ENCODE peak calls at places on chromosomes 7 and 10, in eight cellular contexts. One of them, this sample, is unnamed.

GRCh38 chr10:110789604-110790428 is 81.9 kb upstream of the PDCD4 start:
- DNase-seq in left colon: no peak
- DNase-seq in neural crest cell: no peak
- DNase-seq in MCF 10A: no peak
- DNase-seq in natural killer cell: no peak
- DNase-seq in heart right ventricle: no peak
- DNase-seq in HTR-8/SVneo: no peak
- DNase-seq in AG10803: no peak
- DNase-seq in this sample: no peak

GRCh38 chr10:4835494-4835918 is 9.5 kb downstream of the AKR1E2 start:
- DNase-seq in left colon: no peak
- DNase-seq in neural crest cell: no peak
- DNase-seq in MCF 10A: no peak
- DNase-seq in natural killer cell: no peak
- DNase-seq in heart right ventricle: no peak
- DNase-seq in HTR-8/SVneo: no peak
- DNase-seq in AG10803: no peak
- DNase-seq in this sample: no peak

GRCh38 chr7:80941206-80941758 is 22.4 kb upstream of the SEMA3C start:
- DNase-seq in left colon: no peak
- DNase-seq in neural crest cell: no peak
- DNase-seq in MCF 10A: peak
- DNase-seq in natural killer cell: no peak
- DNase-seq in heart right ventricle: no peak
- DNase-seq in HTR-8/SVneo: no peak
- DNase-seq in AG10803: peak
- DNase-seq in this sample: no peak

GRCh38 chr7:138151731-138152577 is 75.7 kb downstream of the AKR1D1 start:
- DNase-seq in left colon: no peak
- DNase-seq in neural crest cell: no peak
- DNase-seq in MCF 10A: no peak
- DNase-seq in natural killer cell: no peak
- DNase-seq in heart right ventricle: no peak
- DNase-seq in HTR-8/SVneo: no peak
- DNase-seq in AG10803: no peak
- DNase-seq in this sample: no peak

GRCh38 chr7:36736090-36736826 is 12.0 kb upstream of the AOAH start:
- DNase-seq in left colon: no peak
- DNase-seq in neural crest cell: no peak
- DNase-seq in MCF 10A: no peak
- DNase-seq in natural killer cell: no peak
- DNase-seq in heart right ventricle: no peak
- DNase-seq in HTR-8/SVneo: no peak
- DNase-seq in AG10803: no peak
- DNase-seq in this sample: no peak

GRCh38 chr10:77016278-77016815 is 621.3 kb downstream of the KCNMA1 start:
- DNase-seq in left colon: no peak
- DNase-seq in neural crest cell: no peak
- DNase-seq in MCF 10A: no peak
- DNase-seq in natural killer cell: no peak
- DNase-seq in heart right ventricle: no peak
- DNase-seq in HTR-8/SVneo: no peak
- DNase-seq in AG10803: no peak
- DNase-seq in this sample: no peak

GRCh38 chr10:30758341-30758740 is 128.8 kb upstream of the LYZL2 start:
- DNase-seq in left colon: no peak
- DNase-seq in neural crest cell: no peak
- DNase-seq in MCF 10A: no peak
- DNase-seq in natural killer cell: no peak
- DNase-seq in heart right ventricle: no peak
- DNase-seq in HTR-8/SVneo: no peak
- DNase-seq in AG10803: peak
- DNase-seq in this sample: no peak

GRCh38 chr10:59536576-59537014 is 173.1 kb downstream of the SLC16A9 start:
- DNase-seq in left colon: peak
- DNase-seq in neural crest cell: no peak
- DNase-seq in MCF 10A: no peak
- DNase-seq in natural killer cell: no peak
- DNase-seq in heart right ventricle: peak
- DNase-seq in HTR-8/SVneo: no peak
- DNase-seq in AG10803: no peak
- DNase-seq in this sample: no peak

GRCh38 chr10:115157357-115157756 is 64.2 kb downstream of the ATRNL1 start:
- DNase-seq in left colon: no peak
- DNase-seq in neural crest cell: no peak
- DNase-seq in MCF 10A: no peak
- DNase-seq in natural killer cell: no peak
- DNase-seq in heart right ventricle: no peak
- DNase-seq in HTR-8/SVneo: no peak
- DNase-seq in AG10803: no peak
- DNase-seq in this sample: no peak

GRCh38 chr7:117830422-117830954 is 42.8 kb downstream of the CTTNBP2 start:
- DNase-seq in left colon: no peak
- DNase-seq in neural crest cell: no peak
- DNase-seq in MCF 10A: no peak
- DNase-seq in natural killer cell: no peak
- DNase-seq in heart right ventricle: no peak
- DNase-seq in HTR-8/SVneo: no peak
- DNase-seq in AG10803: no peak
- DNase-seq in this sample: peak

This sample was measured in mucosa of gallbladder.